ENCODE peak calls at places on chromosome 18, in six cellular contexts. Q is brain microvascular endothelial cell, R is GF-D8, Y is astrocyte of the cerebellum, K is GM18507, U is coronary artery. X is an unnamed sample.
A peak's percentile ranks its signal among the peaks of the same experiment; 100 is the strongest.

GRCh38 chr18:45526120-45526841 is 89.0 kb upstream of the SLC14A2 start:
- DNase-seq in Q (peak; percentile 27), R (no peak), Y (peak; percentile 20), K (no peak), U (no peak), X (no peak)

GRCh38 chr18:58205087-58205779 is 161.2 kb downstream of the NEDD4L start:
- DNase-seq in Q (peak; percentile 51), R (no peak), Y (no peak), K (no peak), U (no peak), X (no peak)

GRCh38 chr18:48133675-48134251 is 203.3 kb upstream of the SMAD2 start:
- DNase-seq in Q (no peak), R (no peak), Y (peak; percentile 22), K (no peak), U (no peak), X (no peak)

GRCh38 chr18:75799449-75800330 is 372.2 kb upstream of the SMIM21 start:
- DNase-seq in Q (no peak), R (no peak), Y (peak; percentile 31), K (no peak), U (no peak), X (no peak)

GRCh38 chr18:23532848-23533247 is 29.5 kb downstream of the RMC1 start:
- DNase-seq in Q (no peak), R (no peak), Y (no peak), K (no peak), U (no peak), X (no peak)

GRCh38 chr18:48743046-48743445 is 204.2 kb downstream of the CTIF start:
- DNase-seq in Q (no peak), R (no peak), Y (no peak), K (no peak), U (peak; percentile 81), X (no peak)

GRCh38 chr18:44917184-44917864 is 236.6 kb downstream of the SETBP1 start:
- DNase-seq in Q (no peak), R (no peak), Y (peak; percentile 42), K (no peak), U (no peak), X (no peak)

GRCh38 chr18:58241877-58242276 is 197.9 kb downstream of the NEDD4L start:
- DNase-seq in Q (peak; percentile 96), R (no peak), Y (peak; percentile 69), K (no peak), U (no peak), X (no peak)

GRCh38 chr18:23354625-23355024 is 98.5 kb upstream of the RIOK3 start:
- DNase-seq in Q (peak; percentile 74), R (no peak), Y (no peak), K (no peak), U (no peak), X (no peak)

GRCh38 chr18:25661836-25662235 is 309.9 kb upstream of the ZNF521 start:
- DNase-seq in Q (no peak), R (no peak), Y (no peak), K (no peak), U (no peak), X (no peak)

GRCh38 chr18:35728676-35729075 is 147.1 kb downstream of the GALNT1 start:
- DNase-seq in Q (no peak), R (no peak), Y (no peak), K (no peak), U (no peak), X (no peak)

GRCh38 chr18:76476665-76477561 is 18.1 kb downstream of the ZNF516 start:
- DNase-seq in Q (peak; percentile 82), R (peak; percentile 46), Y (peak; percentile 66), K (no peak), U (peak; percentile 28), X (no peak)

GRCh38 chr18:48962857-48963554 is 12.2 kb upstream of the SMAD7 start:
- DNase-seq in Q (no peak), R (no peak), Y (no peak), K (no peak), U (peak; percentile 72), X (no peak)

GRCh38 chr18:28890796-28891195 is 713.9 kb upstream of the CDH2 start:
- DNase-seq in Q (no peak), R (no peak), Y (no peak), K (no peak), U (no peak), X (no peak)

GRCh38 chr18:13989209-13989608 is 73.9 kb upstream of the MC2R start:
- DNase-seq in Q (no peak), R (no peak), Y (no peak), K (no peak), U (no peak), X (no peak)

GRCh38 chr18:28267878-28268625 is 91.1 kb upstream of the CDH2 start:
- DNase-seq in Q (peak; percentile 19), R (no peak), Y (peak; percentile 20), K (no peak), U (no peak), X (no peak)

GRCh38 chr18:54163458-54163857 is 61.0 kb downstream of the MBD2 start:
- DNase-seq in Q (no peak), R (no peak), Y (no peak), K (no peak), U (no peak), X (no peak)

GRCh38 chr18:77114564-77115391 is 17.8 kb downstream of the MBP start:
- DNase-seq in Q (peak; percentile 89), R (peak; percentile 100), Y (no peak), K (no peak), U (peak; percentile 88), X (peak; percentile 97)

GRCh38 chr18:48608581-48608980 is 69.8 kb downstream of the CTIF start:
- DNase-seq in Q (no peak), R (no peak), Y (no peak), K (no peak), U (no peak), X (no peak)

GRCh38 chr18:9658111-9658641 is 43.8 kb upstream of the PPP4R1 start:
- DNase-seq in Q (no peak), R (no peak), Y (no peak), K (no peak), U (no peak), X (no peak)

GRCh38 chr18:955379-956066 is 50.9 kb downstream of the ADCYAP1 start:
- DNase-seq in Q (no peak), R (no peak), Y (no peak), K (no peak), U (no peak), X (no peak)

GRCh38 chr18:55152801-55153200 is 193.5 kb upstream of the CCDC68 start:
- DNase-seq in Q (peak; percentile 75), R (no peak), Y (peak; percentile 26), K (no peak), U (no peak), X (no peak)

GRCh38 chr18:50179465-50179864 is 15.5 kb downstream of the MYO5B start:
- DNase-seq in Q (no peak), R (no peak), Y (no peak), K (no peak), U (no peak), X (no peak)

GRCh38 chr18:58941426-58942099 is 76.9 kb downstream of the ZNF532 start:
- DNase-seq in Q (no peak), R (no peak), Y (no peak), K (no peak), U (no peak), X (no peak)